ENCODE peak calls at places on chromosomes 1 and 21, in eight cellular contexts. One of them, this sample, is unnamed.

GRCh38 chr21:22342855-22343254 is 1344.6 kb downstream of the NCAM2 start:
- DNase-seq in A549: no peak
- DNase-seq in tibial artery: no peak
- DNase-seq in PC-3: no peak
- DNase-seq in GM23338: no peak
- DNase-seq in Peyer's patch: no peak
- DNase-seq in endodermal cell: no peak
- DNase-seq in upper lobe of right lung: no peak
- DNase-seq in this sample: no peak

GRCh38 chr1:109927908-109928307 is 17.3 kb downstream of the CSF1 start:
- DNase-seq in endodermal cell: peak
- DNase-seq in A549: no peak
- DNase-seq in GM23338: no peak
- DNase-seq in Peyer's patch: peak
- DNase-seq in tibial artery: peak
- DNase-seq in PC-3: no peak
- DNase-seq in upper lobe of right lung: no peak
- DNase-seq in this sample: no peak

GRCh38 chr1:207698822-207699483 is 52.9 kb upstream of the CD46 start:
- DNase-seq in endodermal cell: peak
- DNase-seq in upper lobe of right lung: peak
- DNase-seq in tibial artery: no peak
- DNase-seq in GM23338: peak
- DNase-seq in Peyer's patch: peak
- DNase-seq in PC-3: peak
- DNase-seq in A549: no peak
- DNase-seq in this sample: peak

GRCh38 chr21:21232320-21232719 is 234.1 kb downstream of the NCAM2 start:
- DNase-seq in A549: no peak
- DNase-seq in endodermal cell: no peak
- DNase-seq in GM23338: peak
- DNase-seq in PC-3: peak
- DNase-seq in tibial artery: no peak
- DNase-seq in upper lobe of right lung: no peak
- DNase-seq in Peyer's patch: no peak
- DNase-seq in this sample: peak

GRCh38 chr1:235307158-235308124 is 20.5 kb downstream of the ARID4B start:
- DNase-seq in tibial artery: no peak
- DNase-seq in endodermal cell: no peak
- DNase-seq in Peyer's patch: no peak
- DNase-seq in A549: no peak
- DNase-seq in GM23338: no peak
- DNase-seq in upper lobe of right lung: no peak
- DNase-seq in PC-3: no peak
- DNase-seq in this sample: peak

GRCh38 chr21:25564349-25564948 is 42.8 kb downstream of the MRPL39 start:
- DNase-seq in GM23338: no peak
- DNase-seq in PC-3: no peak
- DNase-seq in upper lobe of right lung: no peak
- DNase-seq in Peyer's patch: no peak
- DNase-seq in A549: no peak
- DNase-seq in tibial artery: no peak
- DNase-seq in endodermal cell: no peak
- DNase-seq in this sample: no peak

GRCh38 chr1:6359568-6360496 is 33.7 kb downstream of the ACOT7 start:
- DNase-seq in tibial artery: peak
- DNase-seq in upper lobe of right lung: peak
- DNase-seq in A549: no peak
- DNase-seq in endodermal cell: peak
- DNase-seq in Peyer's patch: peak
- DNase-seq in GM23338: peak
- DNase-seq in PC-3: no peak
- DNase-seq in this sample: peak

GRCh38 chr1:7299329-7299799 is 471.7 kb upstream of the VAMP3 start:
- DNase-seq in upper lobe of right lung: no peak
- DNase-seq in endodermal cell: peak
- DNase-seq in PC-3: peak
- DNase-seq in tibial artery: peak
- DNase-seq in GM23338: peak
- DNase-seq in Peyer's patch: peak
- DNase-seq in A549: peak
- DNase-seq in this sample: no peak

GRCh38 chr1:169565335-169566271 is 20.7 kb downstream of the F5 start:
- DNase-seq in A549: no peak
- DNase-seq in Peyer's patch: no peak
- DNase-seq in endodermal cell: no peak
- DNase-seq in GM23338: no peak
- DNase-seq in tibial artery: no peak
- DNase-seq in upper lobe of right lung: no peak
- DNase-seq in PC-3: peak
- DNase-seq in this sample: no peak

GRCh38 chr1:117447661-117448060 is 80.4 kb downstream of the MAN1A2 start:
- DNase-seq in upper lobe of right lung: no peak
- DNase-seq in tibial artery: no peak
- DNase-seq in Peyer's patch: no peak
- DNase-seq in GM23338: no peak
- DNase-seq in endodermal cell: no peak
- DNase-seq in A549: no peak
- DNase-seq in PC-3: no peak
- DNase-seq in this sample: no peak

GRCh38 chr1:184255560-184255959 is 131.3 kb upstream of the C1orf21 start:
- DNase-seq in PC-3: no peak
- DNase-seq in A549: no peak
- DNase-seq in endodermal cell: no peak
- DNase-seq in tibial artery: no peak
- DNase-seq in GM23338: peak
- DNase-seq in Peyer's patch: no peak
- DNase-seq in upper lobe of right lung: no peak
- DNase-seq in this sample: no peak

GRCh38 chr1:208224192-208224713 is 19.9 kb downstream of the PLXNA2 start:
- DNase-seq in upper lobe of right lung: no peak
- DNase-seq in Peyer's patch: no peak
- DNase-seq in A549: no peak
- DNase-seq in GM23338: no peak
- DNase-seq in PC-3: no peak
- DNase-seq in endodermal cell: no peak
- DNase-seq in tibial artery: no peak
- DNase-seq in this sample: no peak

DNA sequence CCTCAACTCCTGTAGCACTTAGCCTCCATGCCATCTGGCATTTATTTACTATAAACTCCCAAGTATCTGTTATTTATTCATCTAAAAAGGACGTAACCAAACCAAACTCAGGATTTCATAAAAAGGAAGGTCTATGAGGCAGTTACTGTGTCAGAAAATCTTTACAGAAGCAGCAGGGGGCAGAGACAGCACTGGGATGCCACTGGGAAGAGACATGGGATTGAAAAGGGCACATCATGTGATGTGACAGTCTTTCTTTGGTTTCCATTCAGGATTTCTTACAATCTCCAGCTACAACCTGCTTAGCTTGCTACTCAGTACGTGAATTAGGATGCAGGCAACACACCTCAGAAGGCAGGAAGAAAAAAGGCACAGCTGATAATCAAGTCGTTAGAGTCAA is 31.2 kb downstream of the SPRTN start:
- DNase-seq in GM23338: no peak
- DNase-seq in endodermal cell: no peak
- DNase-seq in PC-3: peak
- DNase-seq in tibial artery: no peak
- DNase-seq in A549: no peak
- DNase-seq in upper lobe of right lung: no peak
- DNase-seq in Peyer's patch: no peak
- DNase-seq in this sample: no peak
- TF ChIP-seq CTCF in GM23338: no peak
- TF ChIP-seq CTCF in endodermal cell: no peak
- TF ChIP-seq CTCF in PC-3: peak
- TF ChIP-seq CTCF in tibial artery: no peak
- TF ChIP-seq CTCF in A549: no peak
- TF ChIP-seq CTCF in upper lobe of right lung: no peak
- TF ChIP-seq CTCF in Peyer's patch: no peak
- TF ChIP-seq CTCF in this sample: peak

DNA sequence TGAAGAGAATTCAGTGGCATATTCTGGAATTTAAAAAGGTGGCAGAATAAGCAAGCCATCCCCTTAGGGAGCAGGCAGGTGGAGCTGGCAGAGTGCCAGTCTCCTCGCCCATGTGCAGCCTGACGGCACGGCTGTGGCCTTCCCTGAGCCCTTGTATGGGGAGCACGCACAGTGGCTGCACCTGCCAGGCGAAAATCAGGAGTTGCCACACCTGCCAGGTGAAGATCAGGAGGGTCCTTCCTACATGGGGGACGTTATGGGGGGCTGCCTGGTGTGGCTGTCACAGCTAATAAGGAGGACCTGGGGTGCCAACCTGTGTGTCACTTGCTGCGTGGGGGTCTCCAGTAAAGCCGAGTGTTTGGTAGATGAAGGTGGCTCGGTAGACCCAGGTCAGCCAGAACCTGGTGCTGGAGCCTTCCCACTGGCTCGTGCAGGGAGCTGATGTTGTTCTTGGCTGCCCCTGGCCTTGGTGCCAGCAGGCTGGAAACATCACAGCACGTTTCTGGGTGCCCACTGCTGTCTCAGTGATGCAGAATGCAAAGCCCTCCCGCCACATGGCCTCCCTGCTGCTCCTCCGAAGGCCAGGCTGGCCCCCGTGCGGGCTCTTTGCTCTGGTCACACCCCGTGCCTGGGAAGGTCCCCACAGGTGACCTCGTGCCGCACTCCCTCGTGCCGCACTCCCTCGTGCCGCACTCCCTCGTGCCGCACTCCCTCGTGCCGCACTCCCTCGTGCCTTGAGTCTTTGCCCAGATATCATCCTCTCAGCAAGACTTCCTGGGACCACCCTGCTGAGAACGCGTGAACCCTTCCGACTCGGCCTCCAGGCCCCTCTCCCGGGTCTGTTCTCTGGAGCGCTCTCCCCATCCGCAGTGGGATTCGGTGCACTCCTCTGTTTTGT is 55.4 kb downstream of the SLC37A1 start:
- DNase-seq in GM23338: no peak
- DNase-seq in tibial artery: peak
- DNase-seq in endodermal cell: peak
- DNase-seq in PC-3: no peak
- DNase-seq in A549: no peak
- DNase-seq in Peyer's patch: peak
- DNase-seq in upper lobe of right lung: peak
- DNase-seq in this sample: peak
- H3K27ac ChIP-seq in GM23338: no peak
- H3K27ac ChIP-seq in tibial artery: no peak
- H3K27ac ChIP-seq in endodermal cell: no peak
- H3K27ac ChIP-seq in PC-3: no peak
- H3K27ac ChIP-seq in A549: no peak
- H3K27ac ChIP-seq in Peyer's patch: no peak
- H3K27ac ChIP-seq in upper lobe of right lung: no peak
- H3K27ac ChIP-seq in this sample: no peak

GRCh38 chr1:11025618-11026017 is 13.2 kb downstream of the TARDBP start:
- DNase-seq in A549: no peak
- DNase-seq in upper lobe of right lung: no peak
- DNase-seq in tibial artery: no peak
- DNase-seq in GM23338: no peak
- DNase-seq in PC-3: no peak
- DNase-seq in Peyer's patch: no peak
- DNase-seq in endodermal cell: no peak
- DNase-seq in this sample: no peak

GRCh38 chr1:11024545-11024944 is 12.1 kb downstream of the TARDBP start:
- DNase-seq in Peyer's patch: no peak
- DNase-seq in A549: no peak
- DNase-seq in GM23338: no peak
- DNase-seq in endodermal cell: no peak
- DNase-seq in tibial artery: no peak
- DNase-seq in upper lobe of right lung: no peak
- DNase-seq in PC-3: no peak
- DNase-seq in this sample: no peak

GRCh38 chr1:11026052-11026451 is 13.6 kb downstream of the TARDBP start:
- DNase-seq in Peyer's patch: no peak
- DNase-seq in upper lobe of right lung: no peak
- DNase-seq in tibial artery: no peak
- DNase-seq in endodermal cell: no peak
- DNase-seq in A549: no peak
- DNase-seq in GM23338: no peak
- DNase-seq in PC-3: no peak
- DNase-seq in this sample: no peak

GRCh38 chr1:11019971-11020370 is 7.5 kb downstream of the TARDBP start:
- DNase-seq in tibial artery: no peak
- DNase-seq in A549: no peak
- DNase-seq in GM23338: no peak
- DNase-seq in Peyer's patch: no peak
- DNase-seq in upper lobe of right lung: no peak
- DNase-seq in PC-3: no peak
- DNase-seq in endodermal cell: no peak
- DNase-seq in this sample: no peak

GRCh38 chr1:11023201-11023600 is 10.7 kb downstream of the TARDBP start:
- DNase-seq in Peyer's patch: no peak
- DNase-seq in PC-3: no peak
- DNase-seq in upper lobe of right lung: no peak
- DNase-seq in endodermal cell: no peak
- DNase-seq in GM23338: no peak
- DNase-seq in A549: no peak
- DNase-seq in tibial artery: no peak
- DNase-seq in this sample: no peak
- TF ChIP-seq CTCF in Peyer's patch: no peak
- TF ChIP-seq CTCF in PC-3: no peak
- TF ChIP-seq CTCF in upper lobe of right lung: no peak
- TF ChIP-seq CTCF in endodermal cell: no peak
- TF ChIP-seq CTCF in GM23338: no peak
- TF ChIP-seq CTCF in A549: no peak
- TF ChIP-seq CTCF in tibial artery: no peak
- TF ChIP-seq CTCF in this sample: no peak

GRCh38 chr1:201750934-201751333 is 78.0 kb upstream of the IPO9 start:
- DNase-seq in GM23338: no peak
- DNase-seq in upper lobe of right lung: no peak
- DNase-seq in A549: no peak
- DNase-seq in endodermal cell: no peak
- DNase-seq in tibial artery: no peak
- DNase-seq in Peyer's patch: no peak
- DNase-seq in PC-3: no peak
- DNase-seq in this sample: no peak

GRCh38 chr1:201753492-201753891 is 75.5 kb upstream of the IPO9 start:
- DNase-seq in PC-3: no peak
- DNase-seq in tibial artery: no peak
- DNase-seq in Peyer's patch: no peak
- DNase-seq in GM23338: no peak
- DNase-seq in upper lobe of right lung: no peak
- DNase-seq in A549: no peak
- DNase-seq in endodermal cell: no peak
- DNase-seq in this sample: no peak

GRCh38 chr1:201754353-201754752 is 74.6 kb upstream of the IPO9 start:
- DNase-seq in GM23338: peak
- DNase-seq in upper lobe of right lung: no peak
- DNase-seq in Peyer's patch: no peak
- DNase-seq in tibial artery: no peak
- DNase-seq in A549: no peak
- DNase-seq in endodermal cell: no peak
- DNase-seq in PC-3: no peak
- DNase-seq in this sample: no peak

GRCh38 chr1:201751872-201752271 is 77.1 kb upstream of the IPO9 start:
- DNase-seq in A549: no peak
- DNase-seq in tibial artery: no peak
- DNase-seq in GM23338: peak
- DNase-seq in upper lobe of right lung: no peak
- DNase-seq in Peyer's patch: no peak
- DNase-seq in PC-3: no peak
- DNase-seq in endodermal cell: no peak
- DNase-seq in this sample: no peak

GRCh38 chr1:201752333-201752732 is 76.6 kb upstream of the IPO9 start:
- DNase-seq in endodermal cell: no peak
- DNase-seq in GM23338: no peak
- DNase-seq in upper lobe of right lung: no peak
- DNase-seq in A549: no peak
- DNase-seq in Peyer's patch: no peak
- DNase-seq in PC-3: no peak
- DNase-seq in tibial artery: no peak
- DNase-seq in this sample: no peak
- H3K27ac ChIP-seq in endodermal cell: peak
- H3K27ac ChIP-seq in GM23338: no peak
- H3K27ac ChIP-seq in upper lobe of right lung: no peak
- H3K27ac ChIP-seq in A549: no peak
- H3K27ac ChIP-seq in Peyer's patch: no peak
- H3K27ac ChIP-seq in PC-3: no peak
- H3K27ac ChIP-seq in tibial artery: peak
- H3K27ac ChIP-seq in this sample: no peak